ENCODE peak calls at places on chromosomes 2 and 18, in eight cellular contexts. One of them, this sample, is unnamed.

GRCh38 chr2:12321017-12321641 is 395.6 kb upstream of the TRIB2 start:
- DNase-seq in psoas muscle: peak; percentile 72
- DNase-seq in spleen: no peak
- DNase-seq in progenitor cell of endocrine pancreas: no peak
- DNase-seq in brain microvascular endothelial cell: peak; percentile 90
- DNase-seq in cardiac muscle cell: no peak
- DNase-seq in bronchial epithelial cell: peak; percentile 83
- DNase-seq in tibial artery: peak; percentile 72
- DNase-seq in this sample: peak; percentile 26

GRCh38 chr2:67564076-67564475 is 166.9 kb downstream of the ETAA1 start:
- DNase-seq in spleen: no peak
- DNase-seq in brain microvascular endothelial cell: no peak
- DNase-seq in bronchial epithelial cell: peak; percentile 63
- DNase-seq in tibial artery: no peak
- DNase-seq in psoas muscle: no peak
- DNase-seq in progenitor cell of endocrine pancreas: no peak
- DNase-seq in cardiac muscle cell: no peak
- DNase-seq in this sample: no peak

GRCh38 chr2:133885847-133886246 is 317.6 kb upstream of the NCKAP5 start:
- DNase-seq in tibial artery: no peak
- DNase-seq in cardiac muscle cell: no peak
- DNase-seq in bronchial epithelial cell: peak; percentile 59
- DNase-seq in psoas muscle: no peak
- DNase-seq in brain microvascular endothelial cell: no peak
- DNase-seq in progenitor cell of endocrine pancreas: no peak
- DNase-seq in spleen: no peak
- DNase-seq in this sample: no peak

GRCh38 chr2:166090346-166090745 is 37.5 kb downstream of the SCN1A start:
- DNase-seq in progenitor cell of endocrine pancreas: no peak
- DNase-seq in tibial artery: no peak
- DNase-seq in spleen: no peak
- DNase-seq in cardiac muscle cell: no peak
- DNase-seq in bronchial epithelial cell: no peak
- DNase-seq in brain microvascular endothelial cell: peak; percentile 32
- DNase-seq in psoas muscle: no peak
- DNase-seq in this sample: no peak

GRCh38 chr18:63970803-63971191 is 916 bp downstream of the SERPINB8 start:
- DNase-seq in cardiac muscle cell: peak; percentile 33
- DNase-seq in bronchial epithelial cell: peak; percentile 64
- DNase-seq in tibial artery: peak; percentile 39
- DNase-seq in progenitor cell of endocrine pancreas: peak; percentile 39
- DNase-seq in spleen: peak; percentile 84
- DNase-seq in brain microvascular endothelial cell: no peak
- DNase-seq in psoas muscle: peak; percentile 66
- DNase-seq in this sample: peak; percentile 28

GRCh38 chr2:38465789-38466127 is 88.7 kb upstream of the ATL2 start:
- DNase-seq in tibial artery: no peak
- DNase-seq in cardiac muscle cell: peak; percentile 61
- DNase-seq in bronchial epithelial cell: peak; percentile 49
- DNase-seq in spleen: no peak
- DNase-seq in psoas muscle: no peak
- DNase-seq in progenitor cell of endocrine pancreas: no peak
- DNase-seq in brain microvascular endothelial cell: peak; percentile 21
- DNase-seq in this sample: peak; percentile 23

GRCh38 chr2:137202310-137202709 is 437.0 kb downstream of the THSD7B start:
- DNase-seq in cardiac muscle cell: peak; percentile 14
- DNase-seq in progenitor cell of endocrine pancreas: no peak
- DNase-seq in tibial artery: no peak
- DNase-seq in brain microvascular endothelial cell: no peak
- DNase-seq in bronchial epithelial cell: peak; percentile 40
- DNase-seq in spleen: no peak
- DNase-seq in psoas muscle: no peak
- DNase-seq in this sample: no peak

GRCh38 chr2:188404341-188405004 is 112.8 kb downstream of the GULP1 start:
- DNase-seq in tibial artery: no peak
- DNase-seq in spleen: no peak
- DNase-seq in bronchial epithelial cell: no peak
- DNase-seq in brain microvascular endothelial cell: no peak
- DNase-seq in cardiac muscle cell: no peak
- DNase-seq in psoas muscle: no peak
- DNase-seq in progenitor cell of endocrine pancreas: no peak
- DNase-seq in this sample: no peak

GRCh38 chr18:5646739-5647138 is 102.9 kb upstream of the EPB41L3 start:
- DNase-seq in cardiac muscle cell: no peak
- DNase-seq in tibial artery: no peak
- DNase-seq in psoas muscle: no peak
- DNase-seq in progenitor cell of endocrine pancreas: no peak
- DNase-seq in bronchial epithelial cell: no peak
- DNase-seq in brain microvascular endothelial cell: no peak
- DNase-seq in spleen: no peak
- DNase-seq in this sample: no peak

GRCh38 chr2:220224711-220225519 is 597.5 kb downstream of the SLC4A3 start:
- DNase-seq in bronchial epithelial cell: peak; percentile 89
- DNase-seq in psoas muscle: no peak
- DNase-seq in progenitor cell of endocrine pancreas: no peak
- DNase-seq in tibial artery: no peak
- DNase-seq in brain microvascular endothelial cell: no peak
- DNase-seq in spleen: no peak
- DNase-seq in cardiac muscle cell: no peak
- DNase-seq in this sample: no peak

GRCh38 chr2:22826658-22827165 is 558.3 kb upstream of the KLHL29 start:
- DNase-seq in psoas muscle: no peak
- DNase-seq in brain microvascular endothelial cell: no peak
- DNase-seq in bronchial epithelial cell: no peak
- DNase-seq in spleen: no peak
- DNase-seq in progenitor cell of endocrine pancreas: no peak
- DNase-seq in tibial artery: no peak
- DNase-seq in cardiac muscle cell: no peak
- DNase-seq in this sample: no peak

GRCh38 chr2:24948506-24948905 is 23.2 kb downstream of the DNAJC27 start:
- DNase-seq in spleen: no peak
- DNase-seq in cardiac muscle cell: no peak
- DNase-seq in tibial artery: no peak
- DNase-seq in brain microvascular endothelial cell: no peak
- DNase-seq in progenitor cell of endocrine pancreas: no peak
- DNase-seq in psoas muscle: no peak
- DNase-seq in bronchial epithelial cell: no peak
- DNase-seq in this sample: no peak

GRCh38 chr2:110869472-110870446 is 137.4 kb downstream of the ACOXL start:
- DNase-seq in brain microvascular endothelial cell: peak; percentile 4
- DNase-seq in cardiac muscle cell: peak; percentile 22
- DNase-seq in spleen: no peak
- DNase-seq in tibial artery: no peak
- DNase-seq in progenitor cell of endocrine pancreas: no peak
- DNase-seq in psoas muscle: no peak
- DNase-seq in bronchial epithelial cell: peak; percentile 48
- DNase-seq in this sample: no peak

GRCh38 chr2:196677404-196677803 is 37.9 kb downstream of the CCDC150 start:
- DNase-seq in brain microvascular endothelial cell: peak; percentile 41
- DNase-seq in psoas muscle: no peak
- DNase-seq in spleen: no peak
- DNase-seq in bronchial epithelial cell: peak; percentile 84
- DNase-seq in cardiac muscle cell: no peak
- DNase-seq in progenitor cell of endocrine pancreas: no peak
- DNase-seq in tibial artery: no peak
- DNase-seq in this sample: no peak

GRCh38 chr2:173793649-173794565 is 171.3 kb downstream of the SP3 start:
- DNase-seq in tibial artery: no peak
- DNase-seq in progenitor cell of endocrine pancreas: no peak
- DNase-seq in spleen: no peak
- DNase-seq in psoas muscle: no peak
- DNase-seq in brain microvascular endothelial cell: no peak
- DNase-seq in bronchial epithelial cell: peak; percentile 50
- DNase-seq in cardiac muscle cell: no peak
- DNase-seq in this sample: no peak

GRCh38 chr18:46336278-46337205 is 232.4 kb downstream of the HAUS1 start:
- DNase-seq in spleen: peak; percentile 62
- DNase-seq in bronchial epithelial cell: no peak
- DNase-seq in tibial artery: no peak
- DNase-seq in progenitor cell of endocrine pancreas: no peak
- DNase-seq in psoas muscle: peak; percentile 12
- DNase-seq in cardiac muscle cell: no peak
- DNase-seq in brain microvascular endothelial cell: no peak
- DNase-seq in this sample: no peak

GRCh38 chr2:61356261-61356957 is 114.5 kb downstream of the USP34 start:
- DNase-seq in psoas muscle: no peak
- DNase-seq in tibial artery: no peak
- DNase-seq in bronchial epithelial cell: peak; percentile 27
- DNase-seq in cardiac muscle cell: no peak
- DNase-seq in brain microvascular endothelial cell: no peak
- DNase-seq in spleen: no peak
- DNase-seq in progenitor cell of endocrine pancreas: no peak
- DNase-seq in this sample: no peak

GRCh38 chr2:10440736-10441135 is 7.4 kb downstream of the ODC1 start:
- DNase-seq in brain microvascular endothelial cell: no peak
- DNase-seq in tibial artery: no peak
- DNase-seq in spleen: no peak
- DNase-seq in cardiac muscle cell: no peak
- DNase-seq in progenitor cell of endocrine pancreas: no peak
- DNase-seq in psoas muscle: no peak
- DNase-seq in bronchial epithelial cell: no peak
- DNase-seq in this sample: no peak

GRCh38 chr2:10438688-10439087 is 9.4 kb downstream of the ODC1 start:
- DNase-seq in bronchial epithelial cell: no peak
- DNase-seq in psoas muscle: peak; percentile 71
- DNase-seq in cardiac muscle cell: no peak
- DNase-seq in progenitor cell of endocrine pancreas: no peak
- DNase-seq in spleen: no peak
- DNase-seq in tibial artery: peak; percentile 40
- DNase-seq in brain microvascular endothelial cell: no peak
- DNase-seq in this sample: no peak

GRCh38 chr2:10439971-10440370 is 8.2 kb downstream of the ODC1 start:
- DNase-seq in progenitor cell of endocrine pancreas: no peak
- DNase-seq in cardiac muscle cell: no peak
- DNase-seq in tibial artery: no peak
- DNase-seq in spleen: no peak
- DNase-seq in bronchial epithelial cell: no peak
- DNase-seq in psoas muscle: no peak
- DNase-seq in brain microvascular endothelial cell: no peak
- DNase-seq in this sample: no peak

GRCh38 chr2:10437806-10438205 is 10.3 kb downstream of the ODC1 start:
- DNase-seq in bronchial epithelial cell: no peak
- DNase-seq in cardiac muscle cell: no peak
- DNase-seq in spleen: no peak
- DNase-seq in brain microvascular endothelial cell: no peak
- DNase-seq in psoas muscle: peak; percentile 24
- DNase-seq in progenitor cell of endocrine pancreas: no peak
- DNase-seq in tibial artery: no peak
- DNase-seq in this sample: no peak

GRCh38 chr2:10439185-10439879 is 8.8 kb downstream of the ODC1 start:
- DNase-seq in bronchial epithelial cell: no peak
- DNase-seq in spleen: no peak
- DNase-seq in cardiac muscle cell: no peak
- DNase-seq in progenitor cell of endocrine pancreas: no peak
- DNase-seq in psoas muscle: no peak
- DNase-seq in tibial artery: no peak
- DNase-seq in brain microvascular endothelial cell: no peak
- DNase-seq in this sample: no peak
- TF ChIP-seq CTCF in bronchial epithelial cell: no peak
- TF ChIP-seq CTCF in spleen: no peak
- TF ChIP-seq CTCF in cardiac muscle cell: no peak
- TF ChIP-seq CTCF in progenitor cell of endocrine pancreas: no peak
- TF ChIP-seq CTCF in psoas muscle: no peak
- TF ChIP-seq CTCF in tibial artery: no peak
- TF ChIP-seq CTCF in brain microvascular endothelial cell: no peak
- TF ChIP-seq CTCF in this sample: no peak

GRCh38 chr2:209322041-209322440 is 101.8 kb upstream of the MAP2 start:
- DNase-seq in cardiac muscle cell: no peak
- DNase-seq in tibial artery: no peak
- DNase-seq in psoas muscle: no peak
- DNase-seq in brain microvascular endothelial cell: no peak
- DNase-seq in progenitor cell of endocrine pancreas: no peak
- DNase-seq in bronchial epithelial cell: no peak
- DNase-seq in spleen: no peak
- DNase-seq in this sample: no peak
- TF ChIP-seq CTCF in cardiac muscle cell: no peak
- TF ChIP-seq CTCF in tibial artery: no peak
- TF ChIP-seq CTCF in psoas muscle: no peak
- TF ChIP-seq CTCF in brain microvascular endothelial cell: no peak
- TF ChIP-seq CTCF in progenitor cell of endocrine pancreas: peak; percentile 30
- TF ChIP-seq CTCF in bronchial epithelial cell: no peak
- TF ChIP-seq CTCF in spleen: no peak
- TF ChIP-seq CTCF in this sample: no peak

GRCh38 chr18:77068890-77069312 is 63.7 kb downstream of the MBP start:
- DNase-seq in brain microvascular endothelial cell: no peak
- DNase-seq in cardiac muscle cell: no peak
- DNase-seq in spleen: peak; percentile 81
- DNase-seq in progenitor cell of endocrine pancreas: no peak
- DNase-seq in tibial artery: no peak
- DNase-seq in psoas muscle: peak; percentile 62
- DNase-seq in bronchial epithelial cell: no peak
- DNase-seq in this sample: no peak
- TF ChIP-seq CTCF in brain microvascular endothelial cell: peak; percentile 28
- TF ChIP-seq CTCF in cardiac muscle cell: peak; percentile 24
- TF ChIP-seq CTCF in spleen: no peak
- TF ChIP-seq CTCF in progenitor cell of endocrine pancreas: no peak
- TF ChIP-seq CTCF in tibial artery: no peak
- TF ChIP-seq CTCF in psoas muscle: no peak
- TF ChIP-seq CTCF in bronchial epithelial cell: no peak
- TF ChIP-seq CTCF in this sample: no peak

GRCh38 chr2:231189171-231189530 is 9.3 kb upstream of the ARMC9 start:
- DNase-seq in psoas muscle: no peak
- DNase-seq in bronchial epithelial cell: no peak
- DNase-seq in spleen: no peak
- DNase-seq in progenitor cell of endocrine pancreas: no peak
- DNase-seq in cardiac muscle cell: no peak
- DNase-seq in tibial artery: no peak
- DNase-seq in brain microvascular endothelial cell: no peak
- DNase-seq in this sample: no peak

GRCh38 chr2:231193216-231193615 is 5.2 kb upstream of the ARMC9 start:
- DNase-seq in cardiac muscle cell: no peak
- DNase-seq in psoas muscle: no peak
- DNase-seq in progenitor cell of endocrine pancreas: no peak
- DNase-seq in bronchial epithelial cell: no peak
- DNase-seq in spleen: no peak
- DNase-seq in brain microvascular endothelial cell: no peak
- DNase-seq in tibial artery: no peak
- DNase-seq in this sample: no peak

GRCh38 chr2:231190531-231191197 is 7.8 kb upstream of the ARMC9 start:
- DNase-seq in cardiac muscle cell: no peak
- DNase-seq in brain microvascular endothelial cell: peak; percentile 28
- DNase-seq in progenitor cell of endocrine pancreas: no peak
- DNase-seq in tibial artery: peak; percentile 68
- DNase-seq in psoas muscle: peak; percentile 78
- DNase-seq in spleen: no peak
- DNase-seq in bronchial epithelial cell: peak; percentile 21
- DNase-seq in this sample: peak; percentile 73

GRCh38 chr2:231189571-231190495 is 8.6 kb upstream of the ARMC9 start:
- DNase-seq in progenitor cell of endocrine pancreas: no peak
- DNase-seq in bronchial epithelial cell: no peak
- DNase-seq in brain microvascular endothelial cell: peak; percentile 24
- DNase-seq in tibial artery: peak; percentile 81
- DNase-seq in spleen: no peak
- DNase-seq in psoas muscle: peak; percentile 76
- DNase-seq in cardiac muscle cell: no peak
- DNase-seq in this sample: no peak

GRCh38 chr2:231191896-231192872 is 6.2 kb upstream of the ARMC9 start:
- DNase-seq in spleen: no peak
- DNase-seq in tibial artery: peak; percentile 92
- DNase-seq in psoas muscle: peak; percentile 85
- DNase-seq in bronchial epithelial cell: no peak
- DNase-seq in brain microvascular endothelial cell: peak; percentile 82
- DNase-seq in cardiac muscle cell: peak; percentile 71
- DNase-seq in progenitor cell of endocrine pancreas: peak; percentile 34
- DNase-seq in this sample: peak; percentile 73
- TF ChIP-seq CTCF in spleen: peak; percentile 46
- TF ChIP-seq CTCF in tibial artery: peak; percentile 81
- TF ChIP-seq CTCF in psoas muscle: peak; percentile 43
- TF ChIP-seq CTCF in bronchial epithelial cell: peak; percentile 21
- TF ChIP-seq CTCF in brain microvascular endothelial cell: peak; percentile 91
- TF ChIP-seq CTCF in cardiac muscle cell: peak; percentile 89
- TF ChIP-seq CTCF in progenitor cell of endocrine pancreas: peak; percentile 58
- TF ChIP-seq CTCF in this sample: peak; percentile 60

This sample was measured in heart right ventricle.